ENCODE peak calls at places on chromosome 10, in eight cellular contexts. N, I, J, D, K, U, O and A are unnamed samples.
A peak's percentile ranks its signal among the peaks of the same experiment; 100 is the strongest.

GRCh38 chr10:93376372-93377296 is 105.5 kb downstream of the MYOF start:
- DNase-seq in I (peak; percentile 81), K (peak; percentile 72), J (peak; percentile 80), O (peak; percentile 85), N (peak; percentile 50), U (peak; percentile 73), D (no peak), A (peak; percentile 85)

GRCh38 chr10:31906039-31906438 is 22.6 kb downstream of the ARHGAP12 start:
- DNase-seq in D (no peak), N (no peak), K (no peak), J (peak; percentile 17), U (no peak), I (no peak), O (no peak), A (no peak)

GRCh38 chr10:114703377-114704125 is 45.5 kb upstream of the ABLIM1 start:
- DNase-seq in K (no peak), D (no peak), J (peak; percentile 6), I (peak; percentile 40), N (peak; percentile 17), O (peak; percentile 66), U (no peak), A (peak; percentile 31)

GRCh38 chr10:132883391-132883881 is 58.9 kb downstream of the CFAP46 start:
- DNase-seq in J (no peak), D (no peak), N (no peak), U (no peak), O (no peak), I (peak; percentile 27), K (no peak), A (no peak)

GRCh38 chr10:91800192-91800591 is 2.0 kb downstream of the TNKS2 start:
- DNase-seq in U (no peak), I (no peak), O (no peak), D (no peak), K (no peak), J (no peak), N (no peak), A (no peak)

GRCh38 chr10:45432113-45432512 is 58.1 kb downstream of the ALOX5 start:
- DNase-seq in J (no peak), I (no peak), N (no peak), U (no peak), O (no peak), D (no peak), K (no peak), A (no peak)

GRCh38 chr10:30812018-30812851 is 182.7 kb upstream of the LYZL2 start:
- DNase-seq in D (no peak), K (no peak), I (no peak), J (peak; percentile 94), O (no peak), N (no peak), U (peak; percentile 36), A (peak; percentile 84)

GRCh38 chr10:99788598-99789259 is 6.3 kb downstream of the ABCC2 start:
- DNase-seq in K (no peak), D (no peak), U (peak; percentile 33), J (peak; percentile 81), N (no peak), O (no peak), I (no peak), A (peak; percentile 96)

GRCh38 chr10:79322616-79323566 is 24.4 kb upstream of the PPIF start:
- DNase-seq in N (no peak), U (peak; percentile 59), D (peak; percentile 71), O (no peak), I (no peak), J (peak; percentile 73), K (peak; percentile 47), A (peak; percentile 91)

GRCh38 chr10:77637474-77637985 is at the start of gene KCNMA1:
- DNase-seq in I (peak; percentile 25), O (no peak), J (peak; percentile 44), K (peak; percentile 51), N (peak; percentile 37), D (no peak), U (no peak), A (peak; percentile 67)

GRCh38 chr10:12656518-12657142 is 307.3 kb downstream of the CAMK1D start:
- DNase-seq in D (no peak), O (peak; percentile 45), I (peak; percentile 64), U (no peak), J (peak; percentile 58), N (peak; percentile 65), K (peak; percentile 53), A (peak; percentile 43)

GRCh38 chr10:71548494-71548846 is 151.8 kb downstream of the CDH23 start:
- DNase-seq in O (peak; percentile 57), I (no peak), U (no peak), K (no peak), J (no peak), N (no peak), D (no peak), A (peak; percentile 6)